ENCODE peak calls at places on chromosomes 13 and 19, in five cellular contexts. J, Q, C, L and T are unnamed samples.

GRCh38 chr13:31248361-31248760 is 48.6 kb downstream of the B3GLCT start:
- DNase-seq in Q (no peak), L (no peak), C (no peak), J (no peak), T (no peak)

GRCh38 chr13:114089341-114089740 is 43.1 kb downstream of the RASA3 start:
- DNase-seq in L (no peak), Q (no peak), C (peak; percentile 8), J (no peak), T (no peak)

GRCh38 chr13:65090191-65090590 is 2139.9 kb downstream of the PCDH9 start:
- DNase-seq in L (no peak), J (no peak), Q (peak; percentile 76), C (no peak), T (no peak)

GRCh38 chr19:29858000-29858596 is 46.3 kb downstream of the CCNE1 start:
- DNase-seq in J (no peak), L (no peak), C (no peak), Q (peak; percentile 58), T (no peak)

GRCh38 chr13:21025539-21025938 is 35.8 kb downstream of the LATS2 start:
- DNase-seq in C (no peak), Q (no peak), L (no peak), J (no peak), T (no peak)

GRCh38 chr19:41940443-41941409 is 12.5 kb upstream of the ERFL start:
- DNase-seq in C (no peak), L (no peak), Q (peak; percentile 68), J (no peak), T (no peak)

GRCh38 chr13:110616103-110617101 is 1.1 kb downstream of the NAXD start:
- DNase-seq in J (no peak), L (no peak), Q (peak; percentile 73), C (peak; percentile 65), T (peak; percentile 45)

GRCh38 chr13:44230736-44231135 is 142.9 kb upstream of the SERP2 start:
- DNase-seq in J (no peak), Q (no peak), C (no peak), L (no peak), T (no peak)

GRCh38 chr19:409006-409514 is at the start of gene C2CD4C:
- DNase-seq in J (no peak), L (no peak), C (no peak), Q (peak; percentile 81), T (no peak)

GRCh38 chr19:2474232-2475017 is 1.5 kb upstream of the GADD45B start:
- DNase-seq in C (peak; percentile 90), J (peak; percentile 83), L (peak; percentile 84), Q (peak; percentile 82), T (peak; percentile 96)

GRCh38 chr19:41430907-41431306 is 3.7 kb upstream of the B3GNT8 start:
- DNase-seq in J (no peak), Q (no peak), L (no peak), C (no peak), T (no peak)

GRCh38 chr19:45901912-45902650 is at the start of gene MYPOP:
- DNase-seq in L (no peak), J (no peak), Q (peak; percentile 61), C (peak; percentile 36), T (no peak)